ENCODE peak calls at places on chromosomes 3 and 15, in nine cellular contexts. One of them, this sample, is unnamed. For H3K4me1, the result is how much of the 10 kb centered on the place peaks cover.

GRCh38 chr3:65778966-65779365 is 259.8 kb downstream of the MAGI1 start:
- DNase-seq in heart left ventricle: no peak
- DNase-seq in astrocyte: peak
- DNase-seq in aorta: no peak
- DNase-seq in Karpas-422: no peak
- DNase-seq in CD8-positive, alpha-beta T cell: no peak
- DNase-seq in HepG2: no peak
- DNase-seq in Peyer's patch: no peak
- DNase-seq in fibroblast of lung: no peak
- DNase-seq in this sample: no peak

GRCh38 chr3:114259566-114259965 is 22.2 kb upstream of the ZNF80 start:
- DNase-seq in heart left ventricle: no peak
- DNase-seq in Karpas-422: no peak
- DNase-seq in astrocyte: no peak
- DNase-seq in HepG2: no peak
- DNase-seq in aorta: no peak
- DNase-seq in Peyer's patch: no peak
- DNase-seq in fibroblast of lung: no peak
- DNase-seq in CD8-positive, alpha-beta T cell: no peak
- DNase-seq in this sample: no peak

GRCh38 chr3:112926000-112926399 is 48.9 kb downstream of the CD200R1 start:
- DNase-seq in heart left ventricle: no peak
- DNase-seq in HepG2: no peak
- DNase-seq in fibroblast of lung: no peak
- DNase-seq in aorta: no peak
- DNase-seq in Karpas-422: no peak
- DNase-seq in Peyer's patch: no peak
- DNase-seq in CD8-positive, alpha-beta T cell: no peak
- DNase-seq in astrocyte: no peak
- DNase-seq in this sample: no peak

GRCh38 chr15:80020731-80021130 is 38.7 kb upstream of the ZFAND6 start:
- DNase-seq in CD8-positive, alpha-beta T cell: no peak
- DNase-seq in astrocyte: no peak
- DNase-seq in heart left ventricle: no peak
- DNase-seq in Karpas-422: no peak
- DNase-seq in HepG2: no peak
- DNase-seq in aorta: no peak
- DNase-seq in fibroblast of lung: no peak
- DNase-seq in Peyer's patch: peak
- DNase-seq in this sample: no peak

GRCh38 chr3:135736740-135737139 is 228.8 kb upstream of the PPP2R3A start:
- DNase-seq in heart left ventricle: no peak
- DNase-seq in Peyer's patch: no peak
- DNase-seq in HepG2: peak
- DNase-seq in astrocyte: no peak
- DNase-seq in CD8-positive, alpha-beta T cell: no peak
- DNase-seq in Karpas-422: peak
- DNase-seq in aorta: no peak
- DNase-seq in fibroblast of lung: no peak
- DNase-seq in this sample: no peak

GRCh38 chr3:188633206-188633605 is 479.2 kb downstream of the LPP start:
- DNase-seq in aorta: no peak
- DNase-seq in CD8-positive, alpha-beta T cell: no peak
- DNase-seq in HepG2: no peak
- DNase-seq in Peyer's patch: no peak
- DNase-seq in heart left ventricle: no peak
- DNase-seq in Karpas-422: no peak
- DNase-seq in astrocyte: no peak
- DNase-seq in fibroblast of lung: no peak
- DNase-seq in this sample: no peak

GRCh38 chr3:15440891-15441290 is 13.5 kb downstream of the EAF1 start:
- DNase-seq in heart left ventricle: no peak
- DNase-seq in aorta: no peak
- DNase-seq in CD8-positive, alpha-beta T cell: no peak
- DNase-seq in Peyer's patch: no peak
- DNase-seq in HepG2: no peak
- DNase-seq in astrocyte: no peak
- DNase-seq in fibroblast of lung: no peak
- DNase-seq in Karpas-422: no peak
- DNase-seq in this sample: no peak

GRCh38 chr3:161347726-161348125 is 23.6 kb downstream of the SPTSSB start:
- DNase-seq in aorta: no peak
- DNase-seq in Karpas-422: no peak
- DNase-seq in fibroblast of lung: no peak
- DNase-seq in CD8-positive, alpha-beta T cell: no peak
- DNase-seq in astrocyte: no peak
- DNase-seq in HepG2: no peak
- DNase-seq in heart left ventricle: no peak
- DNase-seq in Peyer's patch: no peak
- DNase-seq in this sample: no peak

GRCh38 chr3:178202199-178202598 is 334.0 kb upstream of the KCNMB2 start:
- DNase-seq in CD8-positive, alpha-beta T cell: no peak
- DNase-seq in Peyer's patch: no peak
- DNase-seq in Karpas-422: no peak
- DNase-seq in fibroblast of lung: no peak
- DNase-seq in HepG2: no peak
- DNase-seq in aorta: no peak
- DNase-seq in heart left ventricle: no peak
- DNase-seq in astrocyte: no peak
- DNase-seq in this sample: no peak

GRCh38 chr3:8836096-8836495 is 66.7 kb upstream of the OXTR start:
- DNase-seq in CD8-positive, alpha-beta T cell: no peak
- DNase-seq in Peyer's patch: no peak
- DNase-seq in astrocyte: no peak
- DNase-seq in fibroblast of lung: no peak
- DNase-seq in HepG2: no peak
- DNase-seq in heart left ventricle: no peak
- DNase-seq in aorta: no peak
- DNase-seq in Karpas-422: no peak
- DNase-seq in this sample: no peak

GRCh38 chr3:100024520-100025303 is 89.6 kb downstream of the FILIP1L start:
- DNase-seq in Peyer's patch: no peak
- DNase-seq in fibroblast of lung: no peak
- DNase-seq in aorta: no peak
- DNase-seq in HepG2: peak
- DNase-seq in heart left ventricle: no peak
- DNase-seq in astrocyte: peak
- DNase-seq in Karpas-422: no peak
- DNase-seq in CD8-positive, alpha-beta T cell: no peak
- DNase-seq in this sample: no peak
- H3K27ac ChIP-seq in Peyer's patch: peak
- H3K27ac ChIP-seq in fibroblast of lung: no peak
- H3K27ac ChIP-seq in aorta: peak
- H3K27ac ChIP-seq in HepG2: peak
- H3K27ac ChIP-seq in heart left ventricle: peak
- H3K27ac ChIP-seq in astrocyte: peak
- H3K27ac ChIP-seq in Karpas-422: no peak
- H3K27ac ChIP-seq in CD8-positive, alpha-beta T cell: no peak
- H3K27ac ChIP-seq in this sample: no peak

GRCh38 chr3:38124324-38125122 is 12.4 kb downstream of the ACAA1 start:
- DNase-seq in heart left ventricle: no peak
- DNase-seq in astrocyte: no peak
- DNase-seq in CD8-positive, alpha-beta T cell: no peak
- DNase-seq in Karpas-422: no peak
- DNase-seq in Peyer's patch: no peak
- DNase-seq in aorta: no peak
- DNase-seq in HepG2: no peak
- DNase-seq in fibroblast of lung: no peak
- DNase-seq in this sample: no peak
- H3K4me1 ChIP-seq in heart left ventricle: under half
- H3K4me1 ChIP-seq in astrocyte: under half
- H3K4me1 ChIP-seq in CD8-positive, alpha-beta T cell: under half
- H3K4me1 ChIP-seq in Karpas-422: under half
- H3K4me1 ChIP-seq in Peyer's patch: under half
- H3K4me1 ChIP-seq in aorta: under half
- H3K4me1 ChIP-seq in HepG2: half or more
- H3K4me1 ChIP-seq in fibroblast of lung: under half
- H3K4me1 ChIP-seq in this sample: under half

DNA sequence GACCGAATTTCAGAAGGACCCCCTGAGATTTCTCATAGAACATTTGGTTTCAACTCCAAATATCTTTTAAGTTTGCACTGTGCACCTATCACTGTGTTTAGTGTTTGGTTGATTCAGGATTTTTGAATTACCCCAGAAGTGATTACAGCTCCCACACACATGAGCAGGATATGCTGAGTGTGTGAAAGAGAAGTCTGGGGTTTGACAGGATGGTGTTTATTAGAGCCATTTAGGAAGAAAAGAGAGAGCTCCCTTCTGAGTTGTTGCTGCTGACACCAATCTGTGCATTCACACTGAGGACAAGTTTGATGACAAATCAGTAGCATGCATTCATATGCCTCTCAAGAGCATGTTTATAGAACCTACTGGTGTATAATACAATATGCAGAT is 118.1 kb downstream of the RPL22L1 start:
- DNase-seq in aorta: no peak
- DNase-seq in CD8-positive, alpha-beta T cell: no peak
- DNase-seq in Peyer's patch: no peak
- DNase-seq in heart left ventricle: no peak
- DNase-seq in astrocyte: no peak
- DNase-seq in HepG2: no peak
- DNase-seq in Karpas-422: no peak
- DNase-seq in fibroblast of lung: no peak
- DNase-seq in this sample: no peak
- H3K27ac ChIP-seq in aorta: peak
- H3K27ac ChIP-seq in CD8-positive, alpha-beta T cell: no peak
- H3K27ac ChIP-seq in Peyer's patch: no peak
- H3K27ac ChIP-seq in heart left ventricle: no peak
- H3K27ac ChIP-seq in astrocyte: peak
- H3K27ac ChIP-seq in HepG2: no peak
- H3K27ac ChIP-seq in Karpas-422: no peak
- H3K27ac ChIP-seq in fibroblast of lung: peak
- H3K27ac ChIP-seq in this sample: no peak

GRCh38 chr3:50574280-50574831 is 5.0 kb downstream of the HEMK1 start:
- DNase-seq in CD8-positive, alpha-beta T cell: no peak
- DNase-seq in Peyer's patch: no peak
- DNase-seq in HepG2: no peak
- DNase-seq in heart left ventricle: no peak
- DNase-seq in Karpas-422: no peak
- DNase-seq in fibroblast of lung: no peak
- DNase-seq in aorta: no peak
- DNase-seq in astrocyte: no peak
- DNase-seq in this sample: no peak

GRCh38 chr3:50573566-50574279 is 4.4 kb downstream of the HEMK1 start:
- DNase-seq in fibroblast of lung: no peak
- DNase-seq in Karpas-422: no peak
- DNase-seq in HepG2: no peak
- DNase-seq in CD8-positive, alpha-beta T cell: no peak
- DNase-seq in heart left ventricle: no peak
- DNase-seq in aorta: no peak
- DNase-seq in Peyer's patch: peak
- DNase-seq in astrocyte: no peak
- DNase-seq in this sample: no peak

GRCh38 chr3:50577348-50577747 is 8.0 kb downstream of the HEMK1 start:
- DNase-seq in astrocyte: no peak
- DNase-seq in heart left ventricle: no peak
- DNase-seq in fibroblast of lung: no peak
- DNase-seq in aorta: no peak
- DNase-seq in HepG2: no peak
- DNase-seq in CD8-positive, alpha-beta T cell: no peak
- DNase-seq in Peyer's patch: no peak
- DNase-seq in Karpas-422: no peak
- DNase-seq in this sample: no peak

GRCh38 chr3:50572801-50573371 is 3.6 kb downstream of the HEMK1 start:
- DNase-seq in Peyer's patch: no peak
- DNase-seq in CD8-positive, alpha-beta T cell: no peak
- DNase-seq in heart left ventricle: no peak
- DNase-seq in aorta: no peak
- DNase-seq in fibroblast of lung: no peak
- DNase-seq in Karpas-422: no peak
- DNase-seq in astrocyte: no peak
- DNase-seq in HepG2: no peak
- DNase-seq in this sample: no peak

GRCh38 chr3:50575372-50575771 is 6.0 kb downstream of the HEMK1 start:
- DNase-seq in heart left ventricle: no peak
- DNase-seq in aorta: no peak
- DNase-seq in Peyer's patch: no peak
- DNase-seq in HepG2: no peak
- DNase-seq in CD8-positive, alpha-beta T cell: no peak
- DNase-seq in astrocyte: no peak
- DNase-seq in fibroblast of lung: no peak
- DNase-seq in Karpas-422: no peak
- DNase-seq in this sample: no peak
- H3K4me1 ChIP-seq in heart left ventricle: half or more
- H3K4me1 ChIP-seq in aorta: under half
- H3K4me1 ChIP-seq in Peyer's patch: under half
- H3K4me1 ChIP-seq in HepG2: under half
- H3K4me1 ChIP-seq in CD8-positive, alpha-beta T cell: half or more
- H3K4me1 ChIP-seq in astrocyte: under half
- H3K4me1 ChIP-seq in fibroblast of lung: under half
- H3K4me1 ChIP-seq in Karpas-422: under half
- H3K4me1 ChIP-seq in this sample: under half

DNA sequence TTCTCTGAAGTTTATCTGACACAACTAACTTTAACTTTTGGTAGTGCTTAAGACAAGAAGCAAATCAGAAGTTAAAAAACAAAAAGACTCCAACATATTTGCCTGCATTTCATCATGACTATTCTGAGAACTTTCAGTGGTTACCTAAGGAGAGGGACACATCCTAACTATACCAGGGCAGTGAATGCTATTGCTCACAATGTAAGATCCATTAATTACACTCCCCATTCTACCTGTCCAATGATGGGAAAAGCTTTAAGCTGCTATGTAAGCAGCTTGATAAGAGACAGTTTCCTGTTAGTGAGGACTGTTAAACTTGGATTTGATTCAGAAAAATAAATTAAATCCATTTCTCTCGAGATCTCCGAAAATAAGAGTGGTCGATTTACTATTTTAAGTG is 37.5 kb downstream of the SERPINI1 start:
- DNase-seq in aorta: no peak
- DNase-seq in fibroblast of lung: no peak
- DNase-seq in heart left ventricle: no peak
- DNase-seq in astrocyte: no peak
- DNase-seq in Karpas-422: no peak
- DNase-seq in HepG2: no peak
- DNase-seq in Peyer's patch: no peak
- DNase-seq in CD8-positive, alpha-beta T cell: no peak
- DNase-seq in this sample: no peak
- H3K27ac ChIP-seq in aorta: no peak
- H3K27ac ChIP-seq in fibroblast of lung: no peak
- H3K27ac ChIP-seq in heart left ventricle: no peak
- H3K27ac ChIP-seq in astrocyte: no peak
- H3K27ac ChIP-seq in Karpas-422: no peak
- H3K27ac ChIP-seq in HepG2: no peak
- H3K27ac ChIP-seq in Peyer's patch: no peak
- H3K27ac ChIP-seq in CD8-positive, alpha-beta T cell: no peak
- H3K27ac ChIP-seq in this sample: no peak

DNA sequence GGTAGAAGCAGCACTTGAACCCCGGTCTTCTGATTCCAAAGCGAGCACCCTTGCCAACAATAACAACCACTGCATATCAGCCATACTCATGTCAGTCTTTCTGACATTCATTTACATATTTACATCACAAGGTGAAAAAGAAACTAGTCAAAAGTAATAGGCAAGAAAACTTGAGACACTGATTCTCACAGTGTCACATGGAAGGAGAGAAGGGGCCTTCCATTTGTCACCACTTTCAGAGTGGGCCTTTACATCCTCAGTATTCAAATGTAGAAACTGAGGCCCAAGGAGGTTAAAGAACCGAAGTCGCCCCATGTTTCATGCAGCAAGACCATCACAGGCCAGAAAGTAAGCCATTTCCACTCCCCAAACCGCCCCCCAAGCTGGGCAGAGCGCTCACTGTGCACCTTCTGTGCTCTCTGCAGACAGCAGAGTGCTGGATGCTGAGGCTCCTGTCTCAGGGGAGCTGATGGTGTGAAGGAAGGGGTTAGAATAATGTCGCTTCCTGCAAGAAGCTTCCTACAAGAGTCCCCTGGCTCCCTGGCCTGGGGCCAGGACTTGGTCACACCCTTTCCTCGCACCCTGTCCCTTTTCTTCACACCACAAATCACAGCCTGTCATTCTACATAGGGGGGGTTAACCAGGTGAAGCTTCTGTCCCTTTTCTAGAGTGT is 260.1 kb downstream of the UACA start:
- DNase-seq in HepG2: no peak
- DNase-seq in Karpas-422: peak
- DNase-seq in Peyer's patch: no peak
- DNase-seq in fibroblast of lung: no peak
- DNase-seq in astrocyte: no peak
- DNase-seq in heart left ventricle: no peak
- DNase-seq in aorta: peak
- DNase-seq in CD8-positive, alpha-beta T cell: no peak
- DNase-seq in this sample: no peak
- H3K4me1 ChIP-seq in HepG2: under half
- H3K4me1 ChIP-seq in Karpas-422: half or more
- H3K4me1 ChIP-seq in Peyer's patch: under half
- H3K4me1 ChIP-seq in fibroblast of lung: under half
- H3K4me1 ChIP-seq in astrocyte: under half
- H3K4me1 ChIP-seq in heart left ventricle: half or more
- H3K4me1 ChIP-seq in aorta: under half
- H3K4me1 ChIP-seq in CD8-positive, alpha-beta T cell: under half
- H3K4me1 ChIP-seq in this sample: half or more

This sample was measured in left lung.